ENCODE peak calls at places on chromosomes 13 and 19, in ten cellular contexts. A, H, S, W, P, V, G, C, U and J are unnamed samples.

GRCh38 chr13:36919206-36919832 is 719 bp downstream of the SMAD9 start:
- DNase-seq in A (peak; percentile 79), H (peak; percentile 5), S (peak; percentile 76), W (peak; percentile 17), P (no peak), V (no peak), G (peak; percentile 15), C (peak; percentile 25), U (no peak), J (peak; percentile 40)

GRCh38 chr13:51520524-51520923 is 63.7 kb upstream of the WDFY2 start:
- DNase-seq in A (no peak), H (no peak), S (no peak), W (peak; percentile 80), P (peak; percentile 46), V (no peak), G (peak; percentile 25), C (peak; percentile 68), U (no peak), J (no peak)

GRCh38 chr13:97388385-97388784 is 45.6 kb upstream of the RAP2A start:
- DNase-seq in A (no peak), H (no peak), S (no peak), W (no peak), P (no peak), V (no peak), G (no peak), C (no peak), U (no peak), J (no peak)

GRCh38 chr13:50990540-50991506 is 81.2 kb downstream of the RNASEH2B start:
- DNase-seq in A (no peak), H (no peak), S (peak; percentile 77), W (peak; percentile 69), P (peak; percentile 9), V (no peak), G (peak; percentile 17), C (peak; percentile 81), U (no peak), J (peak; percentile 49)

GRCh38 chr19:50580970-50581636 is 12.9 kb upstream of the LRRC4B start:
- DNase-seq in A (no peak), H (no peak), S (no peak), W (no peak), P (no peak), V (no peak), G (no peak), C (no peak), U (no peak), J (no peak)

GRCh38 chr19:45972081-45972943 is 1.4 kb downstream of the NOVA2 start:
- DNase-seq in A (no peak), H (no peak), S (no peak), W (no peak), P (no peak), V (peak; percentile 6), G (no peak), C (no peak), U (no peak), J (peak; percentile 19)

GRCh38 chr13:72696590-72696989 is 30.8 kb downstream of the MZT1 start:
- DNase-seq in A (no peak), H (no peak), S (no peak), W (peak; percentile 10), P (no peak), V (no peak), G (no peak), C (peak; percentile 34), U (no peak), J (no peak)

GRCh38 chr19:29162694-29163093 is 50.3 kb downstream of the UQCRFS1 start:
- DNase-seq in A (no peak), H (no peak), S (no peak), W (no peak), P (no peak), V (no peak), G (no peak), C (no peak), U (no peak), J (no peak)

GRCh38 chr13:65468628-65469027 is 1761.5 kb downstream of the PCDH9 start:
- DNase-seq in A (no peak), H (no peak), S (no peak), W (peak; percentile 46), P (peak; percentile 43), V (no peak), G (no peak), C (peak; percentile 74), U (no peak), J (no peak)

GRCh38 chr13:23159205-23159586 is 21.6 kb upstream of the SGCG start:
- DNase-seq in A (no peak), H (no peak), S (peak; percentile 74), W (peak; percentile 13), P (peak; percentile 39), V (no peak), G (no peak), C (peak; percentile 53), U (no peak), J (no peak)

GRCh38 chr19:28065026-28065425 is 1147.9 kb downstream of the UQCRFS1 start:
- DNase-seq in A (no peak), H (no peak), S (no peak), W (no peak), P (no peak), V (no peak), G (no peak), C (no peak), U (no peak), J (no peak)

GRCh38 chr13:20828540-20829364 is 55.0 kb upstream of the EEF1AKMT1 start:
- DNase-seq in A (no peak), H (no peak), S (no peak), W (peak; percentile 64), P (no peak), V (no peak), G (no peak), C (peak; percentile 70), U (peak; percentile 16), J (peak; percentile 70)
- H3K27ac ChIP-seq in A (peak overlapping the region; percentile 5), H (no peak overlapping the region), S (peak overlapping the region; percentile 6), W (peak overlapping the region; percentile 40), P (no peak overlapping the region), V (no peak overlapping the region), G (no peak overlapping the region), C (peak overlapping the region; percentile 76), U (no peak overlapping the region), J (peak overlapping the region; percentile 42)

GRCh38 chr19:35764432-35765315 is 6.7 kb downstream of the PROSER3 start:
- DNase-seq in A (no peak), H (no peak), S (no peak), W (no peak), P (no peak), V (no peak), G (no peak), C (no peak), U (no peak), J (no peak)

GRCh38 chr19:35767288-35768081 is 7.9 kb upstream of the ARHGAP33 start:
- DNase-seq in A (no peak), H (no peak), S (no peak), W (no peak), P (no peak), V (no peak), G (peak; percentile 75), C (no peak), U (peak; percentile 65), J (no peak)

GRCh38 chr19:35766571-35767104 is 8.7 kb downstream of the PROSER3 start:
- DNase-seq in A (no peak), H (no peak), S (no peak), W (no peak), P (no peak), V (no peak), G (no peak), C (no peak), U (no peak), J (no peak)

GRCh38 chr19:35773020-35773809 is 2.1 kb upstream of the ARHGAP33 start:
- DNase-seq in A (no peak), H (no peak), S (no peak), W (peak; percentile 23), P (no peak), V (no peak), G (no peak), C (peak; percentile 72), U (no peak), J (no peak)

GRCh38 chr19:35768082-35768421 is 7.3 kb upstream of the ARHGAP33 start:
- DNase-seq in A (no peak), H (no peak), S (no peak), W (no peak), P (no peak), V (no peak), G (no peak), C (no peak), U (no peak), J (no peak)
- H3K36me3 ChIP-seq in A (peaks cover 57% of the 10 kb centered on the region), H (peaks cover 10% of the 10 kb centered on the region), S (peaks cover 25% of the 10 kb centered on the region), W (peaks cover 20% of the 10 kb centered on the region), P (peaks cover 18% of the 10 kb centered on the region), V (no peaks in the 10 kb centered on the region), G (no peaks in the 10 kb centered on the region), C (no peaks in the 10 kb centered on the region), U (no peaks in the 10 kb centered on the region), J (no peaks in the 10 kb centered on the region)

DNA sequence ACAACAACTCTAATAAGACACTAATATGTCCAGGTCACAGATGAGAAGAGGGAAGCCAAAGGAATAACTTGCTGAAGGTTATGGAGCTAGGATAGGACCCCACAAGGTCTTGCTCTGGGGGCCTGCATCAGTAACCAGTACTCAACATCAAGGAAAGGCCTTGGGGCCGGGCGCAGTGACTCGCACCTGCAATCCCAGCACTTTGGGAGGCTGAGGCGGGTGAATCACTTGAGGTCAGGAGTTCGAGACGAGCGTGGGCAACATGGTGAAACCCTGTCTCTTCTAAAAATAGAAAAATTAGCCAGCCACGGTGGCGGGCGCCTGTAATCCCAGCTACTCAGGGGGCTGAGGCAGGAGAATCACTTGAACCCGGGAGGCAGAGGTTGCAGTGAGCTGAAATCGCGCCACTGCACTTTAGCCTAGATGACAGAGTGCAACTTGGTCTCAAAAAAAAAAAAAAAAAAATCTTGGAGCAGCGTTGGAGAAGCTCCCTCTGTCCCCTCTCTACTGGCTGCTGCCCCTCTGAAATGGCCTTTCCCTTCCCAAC is 1.8 kb downstream of the LONP1 start:
- DNase-seq in A (no peak), H (no peak), S (no peak), W (peak; percentile 72), P (peak; percentile 62), V (no peak), G (no peak), C (peak; percentile 30), U (peak; percentile 18), J (no peak)
- H3K4me3 ChIP-seq in A (no peak overlapping the region), H (peak overlapping the region; percentile 89), S (peak overlapping the region; percentile 68), W (peak overlapping the region; percentile 49), P (peak overlapping the region; percentile 92), V (peak overlapping the region; percentile 93), G (no peak overlapping the region), C (peak overlapping the region; percentile 94), U (peak overlapping the region; percentile 88), J (no peak overlapping the region)

GRCh38 chr19:39155741-39156140 is 30.2 kb downstream of the PAK4 start:
- DNase-seq in A (no peak), H (no peak), S (no peak), W (no peak), P (no peak), V (no peak), G (peak; percentile 39), C (no peak), U (peak; percentile 35), J (no peak)

GRCh38 chr19:39157275-39157996 is 31.9 kb downstream of the PAK4 start:
- DNase-seq in A (no peak), H (no peak), S (no peak), W (peak; percentile 28), P (peak; percentile 40), V (no peak), G (no peak), C (no peak), U (no peak), J (no peak)

GRCh38 chr19:39156891-39157230 is 31.3 kb downstream of the PAK4 start:
- DNase-seq in A (no peak), H (no peak), S (no peak), W (no peak), P (no peak), V (no peak), G (no peak), C (no peak), U (no peak), J (no peak)

GRCh38 chr19:39155114-39155700 is 29.6 kb downstream of the PAK4 start:
- DNase-seq in A (no peak), H (no peak), S (no peak), W (no peak), P (no peak), V (no peak), G (no peak), C (no peak), U (no peak), J (no peak)

GRCh38 chr19:39156230-39156890 is 30.8 kb downstream of the PAK4 start:
- DNase-seq in A (no peak), H (no peak), S (no peak), W (peak; percentile 29), P (peak; percentile 8), V (no peak), G (peak; percentile 76), C (peak; percentile 32), U (peak; percentile 66), J (no peak)
- H3K27ac ChIP-seq in A (no peak overlapping the region), H (no peak overlapping the region), S (no peak overlapping the region), W (peak overlapping the region; percentile 51), P (no peak overlapping the region), V (no peak overlapping the region), G (peak overlapping the region; percentile 82), C (peak overlapping the region; percentile 68), U (peak overlapping the region; percentile 69), J (no peak overlapping the region)